ENCODE peak calls at places on chromosomes 1 and 21, in nine cellular contexts. U is lower leg skin; V is A549; P is anterior cingulate cortex; X is C1 segment of cervical spinal cord; G is activated CD4-positive, alpha-beta T cell treated with anti-CD3 and anti-CD28 coated beads, Interleukin-2, amount 50 U/mL, for 4 hours; R is IMR-90; W is HFF-Myc; C is AG10803. Q is an unnamed sample.

GRCh38 chr21:37916795-37917142 is 512 bp upstream of the KCNJ6 start:
- DNase-seq in P (no peak), G (no peak), U (no peak), R (no peak), W (no peak), V (peak; percentile 49), X (no peak), C (no peak), Q (no peak)

GRCh38 chr1:79323240-79324025 is 316.9 kb upstream of the ADGRL4 start:
- DNase-seq in C (peak; percentile 99), W (peak; percentile 94), G (no peak), V (peak; percentile 77), X (no peak), R (peak; percentile 100), P (no peak), U (no peak), Q (peak; percentile 86)

GRCh38 chr1:226786550-226786949 is 47.5 kb upstream of the ITPKB start:
- DNase-seq in P (no peak), C (no peak), U (no peak), R (no peak), G (no peak), V (no peak), W (no peak), X (no peak), Q (no peak)

GRCh38 chr1:24379733-24380315 is 33.8 kb downstream of the STPG1 start:
- DNase-seq in P (no peak), R (peak; percentile 76), C (peak; percentile 24), W (no peak), U (peak; percentile 13), V (no peak), G (no peak), X (no peak), Q (no peak)

GRCh38 chr1:154809436-154810413 is 60.4 kb downstream of the KCNN3 start:
- DNase-seq in X (peak; percentile 35), V (no peak), C (peak; percentile 32), U (no peak), P (no peak), W (no peak), R (peak; percentile 12), G (no peak), Q (no peak)

GRCh38 chr1:147080671-147081394 is 91.4 kb downstream of the PRKAB2 start:
- DNase-seq in U (no peak), X (no peak), C (no peak), V (no peak), G (no peak), R (no peak), P (no peak), W (no peak), Q (no peak)

GRCh38 chr1:179990847-179991246 is 36.2 kb downstream of the CEP350 start:
- DNase-seq in W (no peak), G (no peak), V (no peak), C (no peak), X (no peak), U (no peak), P (no peak), R (no peak), Q (no peak)

GRCh38 chr1:113146242-113147072 is 73.5 kb downstream of the LRIG2 start:
- DNase-seq in W (no peak), P (no peak), V (no peak), C (no peak), G (peak; percentile 4), X (no peak), R (peak; percentile 11), U (no peak), Q (no peak)

GRCh38 chr1:109091196-109092193 is 931 bp downstream of the TMEM167B start:
- DNase-seq in W (no peak), R (peak; percentile 75), C (peak; percentile 53), V (peak; percentile 46), G (no peak), U (no peak), X (no peak), P (no peak), Q (no peak)

GRCh38 chr21:43902441-43902840 is 37.4 kb downstream of the AGPAT3 start:
- DNase-seq in G (no peak), R (peak; percentile 27), C (peak; percentile 25), V (no peak), W (peak; percentile 17), X (no peak), U (no peak), P (no peak), Q (no peak)

GRCh38 chr1:94265931-94266330 is 28.5 kb upstream of the ARHGAP29 start:
- DNase-seq in R (peak; percentile 31), P (no peak), G (no peak), X (peak; percentile 8), W (no peak), C (peak; percentile 59), V (no peak), U (no peak), Q (no peak)

GRCh38 chr1:41983451-41983850 is 64.7 kb upstream of the HIVEP3 start:
- DNase-seq in W (no peak), X (no peak), R (no peak), C (no peak), U (no peak), P (no peak), G (no peak), V (no peak), Q (no peak)

Q was measured in NCI-H460.